ENCODE peak calls at places on chromosomes 1 and 21, in eight cellular contexts. One of them, this sample, is unnamed.

GRCh38 chr1:203702130-203702577 is 62.8 kb upstream of the LAX1 start:
- DNase-seq in stimulated activated naive B cell treated with anti-CD40 and anti-IgM and Interleukin-4, amounts not matched to agents 10 μg/mL and 1 μg/mL and 100 μg/mL, for 72 hours: peak; percentile 21
- DNase-seq in activated CD8-positive, alpha-beta memory T cell treated with anti-CD3 and anti-CD28 coated beads for 4 hours: peak; percentile 39
- DNase-seq in nephron progenitor cell: peak; percentile 79
- DNase-seq in left lung: no peak
- DNase-seq in foreskin fibroblast: peak; percentile 72
- DNase-seq in substantia nigra: peak; percentile 45
- DNase-seq in nucleus accumbens: peak; percentile 22
- DNase-seq in this sample: peak; percentile 55

GRCh38 chr1:205604825-205605544 is 26.8 kb downstream of the ELK4 start:
- DNase-seq in left lung: no peak
- DNase-seq in nephron progenitor cell: no peak
- DNase-seq in stimulated activated naive B cell treated with anti-CD40 and anti-IgM and Interleukin-4, amounts not matched to agents 10 μg/mL and 1 μg/mL and 100 μg/mL, for 72 hours: no peak
- DNase-seq in foreskin fibroblast: peak; percentile 28
- DNase-seq in substantia nigra: no peak
- DNase-seq in activated CD8-positive, alpha-beta memory T cell treated with anti-CD3 and anti-CD28 coated beads for 4 hours: no peak
- DNase-seq in nucleus accumbens: no peak
- DNase-seq in this sample: no peak

GRCh38 chr1:78871249-78871648 is 135.3 kb downstream of the ADGRL4 start:
- DNase-seq in stimulated activated naive B cell treated with anti-CD40 and anti-IgM and Interleukin-4, amounts not matched to agents 10 μg/mL and 1 μg/mL and 100 μg/mL, for 72 hours: no peak
- DNase-seq in nucleus accumbens: no peak
- DNase-seq in left lung: no peak
- DNase-seq in nephron progenitor cell: no peak
- DNase-seq in foreskin fibroblast: no peak
- DNase-seq in substantia nigra: no peak
- DNase-seq in activated CD8-positive, alpha-beta memory T cell treated with anti-CD3 and anti-CD28 coated beads for 4 hours: no peak
- DNase-seq in this sample: no peak

GRCh38 chr1:199667079-199667478 is 360.4 kb upstream of the NR5A2 start:
- DNase-seq in foreskin fibroblast: no peak
- DNase-seq in substantia nigra: no peak
- DNase-seq in left lung: no peak
- DNase-seq in stimulated activated naive B cell treated with anti-CD40 and anti-IgM and Interleukin-4, amounts not matched to agents 10 μg/mL and 1 μg/mL and 100 μg/mL, for 72 hours: no peak
- DNase-seq in nucleus accumbens: no peak
- DNase-seq in activated CD8-positive, alpha-beta memory T cell treated with anti-CD3 and anti-CD28 coated beads for 4 hours: no peak
- DNase-seq in nephron progenitor cell: no peak
- DNase-seq in this sample: no peak

GRCh38 chr1:24928631-24929090 is 1.4 kb downstream of the RUNX3 start:
- DNase-seq in foreskin fibroblast: no peak
- DNase-seq in left lung: peak; percentile 67
- DNase-seq in nephron progenitor cell: peak; percentile 50
- DNase-seq in stimulated activated naive B cell treated with anti-CD40 and anti-IgM and Interleukin-4, amounts not matched to agents 10 μg/mL and 1 μg/mL and 100 μg/mL, for 72 hours: peak; percentile 41
- DNase-seq in substantia nigra: no peak
- DNase-seq in nucleus accumbens: no peak
- DNase-seq in activated CD8-positive, alpha-beta memory T cell treated with anti-CD3 and anti-CD28 coated beads for 4 hours: no peak
- DNase-seq in this sample: no peak

GRCh38 chr1:205012416-205013140 is 30.4 kb upstream of the CNTN2 start:
- DNase-seq in activated CD8-positive, alpha-beta memory T cell treated with anti-CD3 and anti-CD28 coated beads for 4 hours: no peak
- DNase-seq in substantia nigra: no peak
- DNase-seq in stimulated activated naive B cell treated with anti-CD40 and anti-IgM and Interleukin-4, amounts not matched to agents 10 μg/mL and 1 μg/mL and 100 μg/mL, for 72 hours: no peak
- DNase-seq in foreskin fibroblast: no peak
- DNase-seq in nucleus accumbens: no peak
- DNase-seq in nephron progenitor cell: peak; percentile 38
- DNase-seq in left lung: no peak
- DNase-seq in this sample: no peak

GRCh38 chr1:12047120-12047876 is 15.8 kb upstream of the TNFRSF8 start:
- DNase-seq in stimulated activated naive B cell treated with anti-CD40 and anti-IgM and Interleukin-4, amounts not matched to agents 10 μg/mL and 1 μg/mL and 100 μg/mL, for 72 hours: peak; percentile 67
- DNase-seq in nucleus accumbens: no peak
- DNase-seq in nephron progenitor cell: no peak
- DNase-seq in activated CD8-positive, alpha-beta memory T cell treated with anti-CD3 and anti-CD28 coated beads for 4 hours: peak; percentile 31
- DNase-seq in foreskin fibroblast: no peak
- DNase-seq in substantia nigra: no peak
- DNase-seq in left lung: no peak
- DNase-seq in this sample: peak; percentile 21

GRCh38 chr1:203296456-203297073 is 8.8 kb upstream of the BTG2 start:
- DNase-seq in foreskin fibroblast: no peak
- DNase-seq in nephron progenitor cell: no peak
- DNase-seq in left lung: no peak
- DNase-seq in nucleus accumbens: no peak
- DNase-seq in substantia nigra: no peak
- DNase-seq in stimulated activated naive B cell treated with anti-CD40 and anti-IgM and Interleukin-4, amounts not matched to agents 10 μg/mL and 1 μg/mL and 100 μg/mL, for 72 hours: no peak
- DNase-seq in activated CD8-positive, alpha-beta memory T cell treated with anti-CD3 and anti-CD28 coated beads for 4 hours: no peak
- DNase-seq in this sample: no peak

GRCh38 chr1:46991083-46991923 is 32.2 kb upstream of the CYP4X1 start:
- DNase-seq in nephron progenitor cell: no peak
- DNase-seq in foreskin fibroblast: no peak
- DNase-seq in nucleus accumbens: no peak
- DNase-seq in left lung: no peak
- DNase-seq in activated CD8-positive, alpha-beta memory T cell treated with anti-CD3 and anti-CD28 coated beads for 4 hours: no peak
- DNase-seq in substantia nigra: no peak
- DNase-seq in stimulated activated naive B cell treated with anti-CD40 and anti-IgM and Interleukin-4, amounts not matched to agents 10 μg/mL and 1 μg/mL and 100 μg/mL, for 72 hours: no peak
- DNase-seq in this sample: no peak

GRCh38 chr21:45508607-45509565 is 33.4 kb downstream of the SLC19A1 start:
- DNase-seq in foreskin fibroblast: no peak
- DNase-seq in substantia nigra: no peak
- DNase-seq in left lung: peak; percentile 73
- DNase-seq in activated CD8-positive, alpha-beta memory T cell treated with anti-CD3 and anti-CD28 coated beads for 4 hours: no peak
- DNase-seq in nephron progenitor cell: peak; percentile 30
- DNase-seq in stimulated activated naive B cell treated with anti-CD40 and anti-IgM and Interleukin-4, amounts not matched to agents 10 μg/mL and 1 μg/mL and 100 μg/mL, for 72 hours: no peak
- DNase-seq in nucleus accumbens: no peak
- DNase-seq in this sample: no peak

GRCh38 chr21:45613396-45613795 is 30.1 kb upstream of the PCBP3 start:
- DNase-seq in nucleus accumbens: no peak
- DNase-seq in stimulated activated naive B cell treated with anti-CD40 and anti-IgM and Interleukin-4, amounts not matched to agents 10 μg/mL and 1 μg/mL and 100 μg/mL, for 72 hours: no peak
- DNase-seq in nephron progenitor cell: no peak
- DNase-seq in substantia nigra: no peak
- DNase-seq in foreskin fibroblast: no peak
- DNase-seq in activated CD8-positive, alpha-beta memory T cell treated with anti-CD3 and anti-CD28 coated beads for 4 hours: no peak
- DNase-seq in left lung: no peak
- DNase-seq in this sample: no peak

GRCh38 chr1:27111771-27112573 is 43.0 kb downstream of the SLC9A1 start:
- DNase-seq in foreskin fibroblast: peak; percentile 100
- DNase-seq in left lung: peak; percentile 93
- DNase-seq in nucleus accumbens: no peak
- DNase-seq in substantia nigra: peak; percentile 54
- DNase-seq in stimulated activated naive B cell treated with anti-CD40 and anti-IgM and Interleukin-4, amounts not matched to agents 10 μg/mL and 1 μg/mL and 100 μg/mL, for 72 hours: peak; percentile 69
- DNase-seq in nephron progenitor cell: peak; percentile 26
- DNase-seq in activated CD8-positive, alpha-beta memory T cell treated with anti-CD3 and anti-CD28 coated beads for 4 hours: peak; percentile 39
- DNase-seq in this sample: peak; percentile 61

GRCh38 chr1:218299416-218299815 is 14.3 kb downstream of the RRP15 start:
- DNase-seq in nucleus accumbens: no peak
- DNase-seq in nephron progenitor cell: no peak
- DNase-seq in foreskin fibroblast: peak; percentile 78
- DNase-seq in activated CD8-positive, alpha-beta memory T cell treated with anti-CD3 and anti-CD28 coated beads for 4 hours: no peak
- DNase-seq in substantia nigra: no peak
- DNase-seq in stimulated activated naive B cell treated with anti-CD40 and anti-IgM and Interleukin-4, amounts not matched to agents 10 μg/mL and 1 μg/mL and 100 μg/mL, for 72 hours: no peak
- DNase-seq in left lung: no peak
- DNase-seq in this sample: no peak

GRCh38 chr1:8018492-8019228 is 7.4 kb downstream of the ERRFI1 start:
- DNase-seq in nephron progenitor cell: no peak
- DNase-seq in stimulated activated naive B cell treated with anti-CD40 and anti-IgM and Interleukin-4, amounts not matched to agents 10 μg/mL and 1 μg/mL and 100 μg/mL, for 72 hours: no peak
- DNase-seq in foreskin fibroblast: no peak
- DNase-seq in nucleus accumbens: no peak
- DNase-seq in substantia nigra: no peak
- DNase-seq in left lung: no peak
- DNase-seq in activated CD8-positive, alpha-beta memory T cell treated with anti-CD3 and anti-CD28 coated beads for 4 hours: no peak
- DNase-seq in this sample: no peak

GRCh38 chr1:89832481-89833127 is 11.8 kb downstream of the LRRC8D start:
- DNase-seq in nephron progenitor cell: no peak
- DNase-seq in stimulated activated naive B cell treated with anti-CD40 and anti-IgM and Interleukin-4, amounts not matched to agents 10 μg/mL and 1 μg/mL and 100 μg/mL, for 72 hours: no peak
- DNase-seq in nucleus accumbens: peak; percentile 18
- DNase-seq in foreskin fibroblast: no peak
- DNase-seq in substantia nigra: no peak
- DNase-seq in activated CD8-positive, alpha-beta memory T cell treated with anti-CD3 and anti-CD28 coated beads for 4 hours: no peak
- DNase-seq in left lung: no peak
- DNase-seq in this sample: no peak

GRCh38 chr1:53070621-53071020 is 8.6 kb downstream of the PODN start:
- DNase-seq in left lung: peak; percentile 79
- DNase-seq in foreskin fibroblast: no peak
- DNase-seq in nucleus accumbens: no peak
- DNase-seq in substantia nigra: no peak
- DNase-seq in activated CD8-positive, alpha-beta memory T cell treated with anti-CD3 and anti-CD28 coated beads for 4 hours: no peak
- DNase-seq in stimulated activated naive B cell treated with anti-CD40 and anti-IgM and Interleukin-4, amounts not matched to agents 10 μg/mL and 1 μg/mL and 100 μg/mL, for 72 hours: no peak
- DNase-seq in nephron progenitor cell: peak; percentile 1
- DNase-seq in this sample: no peak

GRCh38 chr21:41786521-41786987 is 19.7 kb upstream of the RIPK4 start:
- DNase-seq in nucleus accumbens: no peak
- DNase-seq in left lung: no peak
- DNase-seq in substantia nigra: no peak
- DNase-seq in nephron progenitor cell: no peak
- DNase-seq in activated CD8-positive, alpha-beta memory T cell treated with anti-CD3 and anti-CD28 coated beads for 4 hours: no peak
- DNase-seq in foreskin fibroblast: peak; percentile 77
- DNase-seq in stimulated activated naive B cell treated with anti-CD40 and anti-IgM and Interleukin-4, amounts not matched to agents 10 μg/mL and 1 μg/mL and 100 μg/mL, for 72 hours: no peak
- DNase-seq in this sample: no peak

GRCh38 chr1:148309940-148310500 is 157.9 kb upstream of the NBPF11 start:
- DNase-seq in left lung: peak; percentile 85
- DNase-seq in nucleus accumbens: no peak
- DNase-seq in foreskin fibroblast: no peak
- DNase-seq in activated CD8-positive, alpha-beta memory T cell treated with anti-CD3 and anti-CD28 coated beads for 4 hours: no peak
- DNase-seq in stimulated activated naive B cell treated with anti-CD40 and anti-IgM and Interleukin-4, amounts not matched to agents 10 μg/mL and 1 μg/mL and 100 μg/mL, for 72 hours: no peak
- DNase-seq in substantia nigra: no peak
- DNase-seq in nephron progenitor cell: no peak
- DNase-seq in this sample: no peak

GRCh38 chr1:95311006-95311405 is 77.0 kb downstream of the RWDD3 start:
- DNase-seq in nucleus accumbens: no peak
- DNase-seq in left lung: no peak
- DNase-seq in activated CD8-positive, alpha-beta memory T cell treated with anti-CD3 and anti-CD28 coated beads for 4 hours: no peak
- DNase-seq in foreskin fibroblast: peak; percentile 10
- DNase-seq in substantia nigra: no peak
- DNase-seq in stimulated activated naive B cell treated with anti-CD40 and anti-IgM and Interleukin-4, amounts not matched to agents 10 μg/mL and 1 μg/mL and 100 μg/mL, for 72 hours: no peak
- DNase-seq in nephron progenitor cell: no peak
- DNase-seq in this sample: no peak

GRCh38 chr1:9436258-9436657 is 103.0 kb upstream of the SLC25A33 start:
- DNase-seq in activated CD8-positive, alpha-beta memory T cell treated with anti-CD3 and anti-CD28 coated beads for 4 hours: no peak
- DNase-seq in nucleus accumbens: no peak
- DNase-seq in substantia nigra: no peak
- DNase-seq in nephron progenitor cell: no peak
- DNase-seq in foreskin fibroblast: no peak
- DNase-seq in stimulated activated naive B cell treated with anti-CD40 and anti-IgM and Interleukin-4, amounts not matched to agents 10 μg/mL and 1 μg/mL and 100 μg/mL, for 72 hours: no peak
- DNase-seq in left lung: no peak
- DNase-seq in this sample: no peak

GRCh38 chr1:156551866-156552265 is 20.5 kb downstream of the IQGAP3 start:
- DNase-seq in stimulated activated naive B cell treated with anti-CD40 and anti-IgM and Interleukin-4, amounts not matched to agents 10 μg/mL and 1 μg/mL and 100 μg/mL, for 72 hours: no peak
- DNase-seq in nucleus accumbens: no peak
- DNase-seq in foreskin fibroblast: peak; percentile 82
- DNase-seq in substantia nigra: no peak
- DNase-seq in left lung: no peak
- DNase-seq in activated CD8-positive, alpha-beta memory T cell treated with anti-CD3 and anti-CD28 coated beads for 4 hours: no peak
- DNase-seq in nephron progenitor cell: no peak
- DNase-seq in this sample: no peak

GRCh38 chr1:219340796-219341195 is 167.1 kb downstream of the LYPLAL1 start:
- DNase-seq in left lung: no peak
- DNase-seq in foreskin fibroblast: peak; percentile 66
- DNase-seq in nucleus accumbens: no peak
- DNase-seq in stimulated activated naive B cell treated with anti-CD40 and anti-IgM and Interleukin-4, amounts not matched to agents 10 μg/mL and 1 μg/mL and 100 μg/mL, for 72 hours: no peak
- DNase-seq in activated CD8-positive, alpha-beta memory T cell treated with anti-CD3 and anti-CD28 coated beads for 4 hours: no peak
- DNase-seq in substantia nigra: no peak
- DNase-seq in nephron progenitor cell: no peak
- DNase-seq in this sample: no peak

GRCh38 chr1:79117376-79117775 is 110.8 kb upstream of the ADGRL4 start:
- DNase-seq in stimulated activated naive B cell treated with anti-CD40 and anti-IgM and Interleukin-4, amounts not matched to agents 10 μg/mL and 1 μg/mL and 100 μg/mL, for 72 hours: no peak
- DNase-seq in left lung: no peak
- DNase-seq in nephron progenitor cell: no peak
- DNase-seq in nucleus accumbens: no peak
- DNase-seq in foreskin fibroblast: no peak
- DNase-seq in substantia nigra: no peak
- DNase-seq in activated CD8-positive, alpha-beta memory T cell treated with anti-CD3 and anti-CD28 coated beads for 4 hours: no peak
- DNase-seq in this sample: no peak

This sample was measured in central memory CD8-positive, alpha-beta T cell.